ENCODE peak calls at places on chromosome 14, in eight cellular contexts. One of them, this sample, is unnamed.

GRCh38 chr14:87205811-87206210 is 787.2 kb downstream of the GALC start:
- DNase-seq in stomach: no peak
- DNase-seq in HepG2: no peak
- DNase-seq in vagina: no peak
- DNase-seq in breast epithelium: no peak
- DNase-seq in K562: no peak
- DNase-seq in HCT116: no peak
- DNase-seq in H1: no peak
- DNase-seq in this sample: no peak

GRCh38 chr14:103890836-103891666 is 37.2 kb upstream of the TDRD9 start:
- DNase-seq in HepG2: peak
- DNase-seq in stomach: peak
- DNase-seq in vagina: no peak
- DNase-seq in H1: no peak
- DNase-seq in K562: no peak
- DNase-seq in breast epithelium: no peak
- DNase-seq in HCT116: no peak
- DNase-seq in this sample: no peak

GRCh38 chr14:85172889-85173458 is 357.0 kb upstream of the FLRT2 start:
- DNase-seq in K562: no peak
- DNase-seq in breast epithelium: no peak
- DNase-seq in H1: no peak
- DNase-seq in stomach: no peak
- DNase-seq in HCT116: no peak
- DNase-seq in HepG2: no peak
- DNase-seq in vagina: no peak
- DNase-seq in this sample: no peak

GRCh38 chr14:51082394-51082793 is 12.5 kb downstream of the TRIM9 start:
- DNase-seq in H1: no peak
- DNase-seq in breast epithelium: no peak
- DNase-seq in vagina: no peak
- DNase-seq in stomach: no peak
- DNase-seq in K562: no peak
- DNase-seq in HepG2: no peak
- DNase-seq in HCT116: no peak
- DNase-seq in this sample: no peak

GRCh38 chr14:59483360-59483759 is 848 bp downstream of the L3HYPDH start:
- DNase-seq in breast epithelium: no peak
- DNase-seq in vagina: no peak
- DNase-seq in stomach: no peak
- DNase-seq in HepG2: no peak
- DNase-seq in K562: peak
- DNase-seq in H1: no peak
- DNase-seq in HCT116: peak
- DNase-seq in this sample: no peak

GRCh38 chr14:104680056-104680805 is 9.2 kb upstream of the INF2 start:
- DNase-seq in vagina: no peak
- DNase-seq in HepG2: no peak
- DNase-seq in H1: no peak
- DNase-seq in HCT116: no peak
- DNase-seq in K562: peak
- DNase-seq in stomach: peak
- DNase-seq in breast epithelium: no peak
- DNase-seq in this sample: no peak

GRCh38 chr14:22653012-22653621 is 9.0 kb upstream of the OR6J1 start:
- DNase-seq in K562: peak
- DNase-seq in H1: peak
- DNase-seq in stomach: peak
- DNase-seq in vagina: peak
- DNase-seq in breast epithelium: peak
- DNase-seq in HCT116: peak
- DNase-seq in HepG2: peak
- DNase-seq in this sample: peak

GRCh38 chr14:55599250-55599879 is 19.4 kb downstream of the KTN1 start:
- DNase-seq in K562: no peak
- DNase-seq in H1: no peak
- DNase-seq in vagina: no peak
- DNase-seq in breast epithelium: peak
- DNase-seq in stomach: peak
- DNase-seq in HCT116: peak
- DNase-seq in HepG2: peak
- DNase-seq in this sample: no peak

GRCh38 chr14:89167705-89168104 is 249.3 kb downstream of the FOXN3 start:
- DNase-seq in HCT116: no peak
- DNase-seq in vagina: no peak
- DNase-seq in K562: no peak
- DNase-seq in breast epithelium: no peak
- DNase-seq in HepG2: no peak
- DNase-seq in H1: no peak
- DNase-seq in stomach: no peak
- DNase-seq in this sample: no peak

GRCh38 chr14:90239139-90239538 is 17.2 kb upstream of the PSMC1 start:
- DNase-seq in H1: peak
- DNase-seq in stomach: no peak
- DNase-seq in breast epithelium: no peak
- DNase-seq in vagina: no peak
- DNase-seq in K562: no peak
- DNase-seq in HepG2: no peak
- DNase-seq in HCT116: peak
- DNase-seq in this sample: no peak

GRCh38 chr14:45651906-45652305 is 398.9 kb upstream of the MIS18BP1 start:
- DNase-seq in K562: no peak
- DNase-seq in HepG2: no peak
- DNase-seq in breast epithelium: no peak
- DNase-seq in stomach: no peak
- DNase-seq in vagina: no peak
- DNase-seq in H1: no peak
- DNase-seq in HCT116: no peak
- DNase-seq in this sample: no peak

GRCh38 chr14:77856930-77857329 is 57.0 kb downstream of the ADCK1 start:
- DNase-seq in HepG2: no peak
- DNase-seq in vagina: no peak
- DNase-seq in H1: no peak
- DNase-seq in breast epithelium: no peak
- DNase-seq in K562: no peak
- DNase-seq in HCT116: no peak
- DNase-seq in stomach: no peak
- DNase-seq in this sample: no peak

GRCh38 chr14:55355922-55356321 is 55.7 kb downstream of the ATG14 start:
- DNase-seq in HCT116: no peak
- DNase-seq in K562: no peak
- DNase-seq in HepG2: no peak
- DNase-seq in vagina: peak
- DNase-seq in H1: peak
- DNase-seq in breast epithelium: no peak
- DNase-seq in stomach: no peak
- DNase-seq in this sample: no peak

GRCh38 chr14:51336304-51336703 is 96.3 kb downstream of the TMX1 start:
- DNase-seq in HepG2: no peak
- DNase-seq in vagina: no peak
- DNase-seq in stomach: no peak
- DNase-seq in H1: no peak
- DNase-seq in breast epithelium: no peak
- DNase-seq in HCT116: no peak
- DNase-seq in K562: no peak
- DNase-seq in this sample: no peak

GRCh38 chr14:30657606-30658163 is 35.6 kb downstream of the SCFD1 start:
- DNase-seq in K562: no peak
- DNase-seq in H1: no peak
- DNase-seq in stomach: no peak
- DNase-seq in breast epithelium: no peak
- DNase-seq in HCT116: no peak
- DNase-seq in vagina: no peak
- DNase-seq in HepG2: peak
- DNase-seq in this sample: no peak

GRCh38 chr14:106875503-106875902 is 1349.1 kb downstream of the TMEM121 start:
- DNase-seq in K562: no peak
- DNase-seq in H1: no peak
- DNase-seq in HepG2: no peak
- DNase-seq in vagina: no peak
- DNase-seq in breast epithelium: no peak
- DNase-seq in HCT116: no peak
- DNase-seq in stomach: peak
- DNase-seq in this sample: no peak

GRCh38 chr14:32202468-32202865 is 602 bp downstream of the RNU6-8 start:
- DNase-seq in vagina: no peak
- DNase-seq in K562: no peak
- DNase-seq in breast epithelium: no peak
- DNase-seq in H1: no peak
- DNase-seq in stomach: no peak
- DNase-seq in HepG2: peak
- DNase-seq in HCT116: no peak
- DNase-seq in this sample: no peak

GRCh38 chr14:92848941-92849340 is 54.8 kb downstream of the GOLGA5 start:
- DNase-seq in HepG2: no peak
- DNase-seq in HCT116: no peak
- DNase-seq in stomach: no peak
- DNase-seq in vagina: no peak
- DNase-seq in K562: no peak
- DNase-seq in breast epithelium: no peak
- DNase-seq in H1: no peak
- DNase-seq in this sample: no peak

GRCh38 chr14:70755655-70756054 is 53.7 kb downstream of the MAP3K9 start:
- DNase-seq in HepG2: no peak
- DNase-seq in H1: no peak
- DNase-seq in vagina: no peak
- DNase-seq in stomach: no peak
- DNase-seq in HCT116: no peak
- DNase-seq in breast epithelium: no peak
- DNase-seq in K562: no peak
- DNase-seq in this sample: peak

GRCh38 chr14:42911642-42912041 is 1305.0 kb downstream of the LRFN5 start:
- DNase-seq in HepG2: no peak
- DNase-seq in K562: no peak
- DNase-seq in stomach: no peak
- DNase-seq in vagina: no peak
- DNase-seq in H1: no peak
- DNase-seq in breast epithelium: no peak
- DNase-seq in HCT116: no peak
- DNase-seq in this sample: no peak
- TF ChIP-seq CTCF in HepG2: no peak
- TF ChIP-seq CTCF in K562: no peak
- TF ChIP-seq CTCF in stomach: no peak
- TF ChIP-seq CTCF in vagina: no peak
- TF ChIP-seq CTCF in H1: no peak
- TF ChIP-seq CTCF in breast epithelium: no peak
- TF ChIP-seq CTCF in HCT116: no peak
- TF ChIP-seq CTCF in this sample: no peak

GRCh38 chr14:99939421-99939820 is 125.8 kb upstream of the EVL start:
- DNase-seq in HepG2: no peak
- DNase-seq in vagina: no peak
- DNase-seq in breast epithelium: no peak
- DNase-seq in K562: no peak
- DNase-seq in H1: no peak
- DNase-seq in stomach: no peak
- DNase-seq in HCT116: no peak
- DNase-seq in this sample: no peak
- TF ChIP-seq POLR2AphosphoS5 in HepG2: no peak
- TF ChIP-seq POLR2AphosphoS5 in vagina: no peak
- TF ChIP-seq POLR2AphosphoS5 in breast epithelium: no peak
- TF ChIP-seq POLR2AphosphoS5 in K562: no peak
- TF ChIP-seq POLR2AphosphoS5 in H1: no peak
- TF ChIP-seq POLR2AphosphoS5 in stomach: no peak
- TF ChIP-seq POLR2AphosphoS5 in HCT116: no peak
- TF ChIP-seq POLR2AphosphoS5 in this sample: no peak

DNA sequence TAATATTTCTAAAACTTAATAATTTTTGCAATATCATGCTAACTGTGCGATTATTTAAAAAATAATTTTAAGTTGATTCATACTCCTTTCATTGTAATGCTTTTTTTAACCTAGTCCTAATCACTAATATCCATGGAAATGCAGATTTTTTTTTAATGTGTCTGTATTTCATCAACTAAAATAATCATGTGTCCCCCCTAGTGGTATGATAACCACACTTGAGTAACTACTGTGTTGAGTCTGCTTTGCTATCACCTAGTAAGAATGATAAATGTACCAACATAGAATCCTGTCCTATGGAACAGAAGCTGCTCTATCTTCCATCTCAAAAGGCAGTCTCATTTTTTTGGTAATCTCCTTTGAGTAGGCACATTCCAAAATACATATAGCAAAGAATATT is 19.1 kb upstream of the SYNE2 start:
- DNase-seq in stomach: no peak
- DNase-seq in HCT116: no peak
- DNase-seq in H1: no peak
- DNase-seq in HepG2: no peak
- DNase-seq in vagina: no peak
- DNase-seq in K562: no peak
- DNase-seq in breast epithelium: no peak
- DNase-seq in this sample: no peak
- TF ChIP-seq CTCF in stomach: no peak
- TF ChIP-seq CTCF in HCT116: no peak
- TF ChIP-seq CTCF in H1: no peak
- TF ChIP-seq CTCF in HepG2: no peak
- TF ChIP-seq CTCF in vagina: no peak
- TF ChIP-seq CTCF in K562: no peak
- TF ChIP-seq CTCF in breast epithelium: no peak
- TF ChIP-seq CTCF in this sample: no peak

GRCh38 chr14:75402867-75403413 is 24.9 kb upstream of the JDP2 start:
- DNase-seq in HCT116: no peak
- DNase-seq in K562: no peak
- DNase-seq in vagina: peak
- DNase-seq in H1: peak
- DNase-seq in HepG2: no peak
- DNase-seq in breast epithelium: no peak
- DNase-seq in stomach: no peak
- DNase-seq in this sample: no peak

GRCh38 chr14:75406102-75406501 is 21.7 kb upstream of the JDP2 start:
- DNase-seq in HCT116: no peak
- DNase-seq in K562: no peak
- DNase-seq in vagina: no peak
- DNase-seq in HepG2: no peak
- DNase-seq in H1: peak
- DNase-seq in breast epithelium: no peak
- DNase-seq in stomach: no peak
- DNase-seq in this sample: no peak

GRCh38 chr14:75404843-75405242 is 23.0 kb upstream of the JDP2 start:
- DNase-seq in HepG2: no peak
- DNase-seq in HCT116: no peak
- DNase-seq in vagina: peak
- DNase-seq in stomach: no peak
- DNase-seq in breast epithelium: no peak
- DNase-seq in K562: no peak
- DNase-seq in H1: peak
- DNase-seq in this sample: no peak

GRCh38 chr14:75399819-75400678 is 27.8 kb upstream of the JDP2 start:
- DNase-seq in stomach: peak
- DNase-seq in breast epithelium: peak
- DNase-seq in H1: no peak
- DNase-seq in K562: no peak
- DNase-seq in vagina: peak
- DNase-seq in HepG2: no peak
- DNase-seq in HCT116: no peak
- DNase-seq in this sample: peak

DNA sequence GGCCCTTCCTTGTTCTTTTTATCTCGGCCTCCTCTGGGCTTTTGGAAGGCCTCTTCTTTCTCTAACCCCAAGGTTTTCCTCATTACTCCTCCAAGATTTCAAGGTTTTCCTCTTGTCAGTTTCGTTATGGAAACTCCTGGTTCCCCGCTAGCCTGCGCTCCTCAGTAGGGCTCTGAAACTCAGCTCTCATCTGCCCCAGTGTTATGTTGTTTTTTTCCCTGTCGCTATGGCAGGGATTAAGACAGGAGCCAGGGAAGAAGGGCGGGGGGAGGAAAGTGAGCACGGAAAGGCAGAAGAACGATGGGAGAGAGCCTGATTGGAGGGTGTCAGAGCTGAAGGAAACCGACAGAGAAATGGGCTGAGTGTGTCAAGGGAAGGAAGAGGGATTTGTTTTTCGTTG is 26.5 kb upstream of the JDP2 start:
- DNase-seq in HepG2: no peak
- DNase-seq in vagina: no peak
- DNase-seq in K562: no peak
- DNase-seq in breast epithelium: no peak
- DNase-seq in HCT116: no peak
- DNase-seq in H1: no peak
- DNase-seq in stomach: no peak
- DNase-seq in this sample: no peak
- TF ChIP-seq POLR2AphosphoS5 in HepG2: no peak
- TF ChIP-seq POLR2AphosphoS5 in vagina: no peak
- TF ChIP-seq POLR2AphosphoS5 in K562: no peak
- TF ChIP-seq POLR2AphosphoS5 in breast epithelium: no peak
- TF ChIP-seq POLR2AphosphoS5 in HCT116: no peak
- TF ChIP-seq POLR2AphosphoS5 in H1: no peak
- TF ChIP-seq POLR2AphosphoS5 in stomach: peak
- TF ChIP-seq POLR2AphosphoS5 in this sample: no peak